ENCODE peak calls at places on chromosomes 16 and 17, in ten cellular contexts. I, F, Q, E, N, Y, M, O, X and C are unnamed samples.

GRCh38 chr16:69818811-69819587 is 56.9 kb downstream of the WWP2 start:
- DNase-seq in F (no peak), X (no peak), M (peak), I (peak), E (no peak), N (no peak), Q (no peak), Y (no peak), O (no peak), C (no peak)

GRCh38 chr17:48429638-48430586 is at the start of gene SKAP1:
- DNase-seq in N (no peak), O (no peak), I (no peak), M (peak), Y (no peak), Q (peak), E (no peak), X (no peak), F (no peak), C (peak)

GRCh38 chr17:40399185-40399584 is 18.5 kb downstream of the TOP2A start:
- DNase-seq in I (peak), N (peak), M (no peak), Y (no peak), F (no peak), O (peak), E (peak), Q (no peak), X (no peak), C (no peak)

GRCh38 chr16:86298166-86299131 is 211.9 kb upstream of the FOXF1 start:
- DNase-seq in Q (no peak), X (peak), E (no peak), M (peak), I (no peak), Y (peak), O (no peak), N (no peak), F (no peak), C (no peak)

GRCh38 chr16:66270333-66270927 is 96.1 kb upstream of the CDH5 start:
- DNase-seq in E (no peak), I (peak), Y (peak), X (peak), Q (peak), O (peak), M (peak), N (peak), F (peak), C (peak)

GRCh38 chr17:54899721-54900456 is 763 bp upstream of the TOM1L1 start:
- DNase-seq in Y (no peak), N (no peak), E (no peak), I (no peak), F (no peak), Q (no peak), O (no peak), X (no peak), M (peak), C (no peak)

GRCh38 chr17:44919885-44920564 is 4.7 kb upstream of the GFAP start:
- DNase-seq in X (peak), M (peak), Y (peak), N (peak), E (no peak), O (peak), Q (peak), F (peak), I (peak), C (peak)

GRCh38 chr16:57316390-57317017 is 32.0 kb upstream of the PLLP start:
- DNase-seq in M (no peak), Y (no peak), E (peak), N (peak), O (peak), Q (no peak), X (peak), I (no peak), F (no peak), C (peak)

GRCh38 chr17:76408037-76408849 is 23.8 kb downstream of the SPHK1 start:
- DNase-seq in M (peak), Q (peak), Y (peak), X (peak), F (no peak), I (peak), N (peak), E (no peak), O (peak), C (peak)

GRCh38 chr16:27273670-27274522 is 5.3 kb upstream of the NSMCE1 start:
- DNase-seq in F (no peak), Q (peak), Y (peak), M (no peak), I (no peak), N (peak), X (no peak), E (no peak), O (peak), C (no peak)

GRCh38 chr16:31569360-31569717 is 41.6 kb downstream of the AHSP start:
- DNase-seq in Y (no peak), O (no peak), N (no peak), I (no peak), M (peak), Q (peak), E (no peak), X (no peak), F (no peak), C (no peak)

GRCh38 chr16:57620316-57621231 is 7.9 kb upstream of the ADGRG1 start:
- DNase-seq in F (no peak), Y (no peak), Q (no peak), N (no peak), M (peak), O (peak), I (no peak), E (no peak), X (peak), C (peak)

GRCh38 chr16:74734361-74735161 is 33.9 kb upstream of the MLKL start:
- DNase-seq in X (no peak), E (no peak), Q (no peak), I (no peak), Y (no peak), F (no peak), N (no peak), M (peak), O (no peak), C (no peak)

GRCh38 chr16:78386925-78387324 is 287.5 kb downstream of the WWOX start:
- DNase-seq in M (no peak), O (no peak), X (no peak), Y (no peak), F (no peak), E (no peak), Q (no peak), N (no peak), I (no peak), C (no peak)

GRCh38 chr17:50188521-50189395 is 12.7 kb downstream of the COL1A1 start:
- DNase-seq in N (no peak), E (no peak), O (no peak), I (no peak), F (no peak), X (no peak), Y (no peak), M (no peak), Q (no peak), C (no peak)

GRCh38 chr16:23124315-23124714 is 24.9 kb downstream of the USP31 start:
- DNase-seq in X (no peak), Q (no peak), I (no peak), E (peak), M (no peak), F (no peak), Y (no peak), N (peak), O (peak), C (no peak)